ENCODE peak calls at places on chromosomes 12 and 14, in five cellular contexts. V, U, M, S and N are unnamed samples.

GRCh38 chr14:21833836-21834235 is 160.2 kb upstream of the OR4E1 start:
- DNase-seq in V (no peak), U (no peak), M (no peak), S (no peak), N (no peak)

GRCh38 chr14:76253111-76253510 is 101.4 kb downstream of the GPATCH2L start:
- DNase-seq in V (no peak), U (no peak), M (no peak), S (no peak), N (no peak)

GRCh38 chr12:110555509-110556406 is 27.4 kb downstream of the PPTC7 start:
- DNase-seq in V (no peak), U (no peak), M (no peak), S (no peak), N (no peak)

GRCh38 chr14:62162998-62163589 is 400.9 kb downstream of the SNAPC1 start:
- DNase-seq in V (no peak), U (peak), M (no peak), S (peak), N (no peak)

GRCh38 chr12:14185441-14186192 is 179.9 kb upstream of the ATF7IP start:
- DNase-seq in V (peak), U (peak), M (no peak), S (peak), N (peak)

GRCh38 chr14:81200041-81200440 is 20.7 kb downstream of the GTF2A1 start:
- DNase-seq in V (no peak), U (no peak), M (no peak), S (no peak), N (no peak)

GRCh38 chr12:4331842-4332241 is 10.8 kb downstream of the TIGAR start:
- DNase-seq in V (no peak), U (no peak), M (no peak), S (no peak), N (no peak)

GRCh38 chr12:112126000-112126431 is 656 bp downstream of the TRAFD1 start:
- DNase-seq in V (no peak), U (no peak), M (no peak), S (no peak), N (no peak)

GRCh38 chr12:57476162-57476992 is 3.3 kb downstream of the ARHGAP9 start:
- DNase-seq in V (no peak), U (no peak), M (no peak), S (peak), N (no peak)

GRCh38 chr12:121364657-121365265 is 12.6 kb upstream of the ANAPC5 start:
- DNase-seq in V (no peak), U (no peak), M (no peak), S (no peak), N (no peak)

GRCh38 chr12:117036547-117036946 is 62.7 kb downstream of the TESC start:
- DNase-seq in V (no peak), U (no peak), M (no peak), S (no peak), N (no peak)

GRCh38 chr14:78508023-78508422 is 337.9 kb downstream of the NRXN3 start:
- DNase-seq in V (no peak), U (no peak), M (no peak), S (no peak), N (no peak)

GRCh38 chr14:42140831-42141279 is 534.2 kb downstream of the LRFN5 start:
- DNase-seq in V (no peak), U (no peak), M (no peak), S (no peak), N (no peak)

GRCh38 chr14:93717222-93717967 is 70.9 kb downstream of the PRIMA1 start:
- DNase-seq in V (no peak), U (no peak), M (no peak), S (no peak), N (no peak)

GRCh38 chr14:93103392-93104080 is 12.2 kb downstream of the ITPK1 start:
- DNase-seq in V (peak), U (no peak), M (peak), S (peak), N (no peak)

GRCh38 chr14:55834390-55834789 is 254.4 kb downstream of the KTN1 start:
- DNase-seq in V (no peak), U (no peak), M (no peak), S (no peak), N (no peak)

GRCh38 chr14:36241183-36241582 is 64.7 kb upstream of the PTCSC3 start:
- DNase-seq in V (no peak), U (no peak), M (no peak), S (no peak), N (no peak)

GRCh38 chr12:121849211-121849610 is 9.4 kb downstream of the HPD start:
- DNase-seq in V (no peak), U (no peak), M (no peak), S (no peak), N (no peak)

GRCh38 chr12:89450922-89451321 is 73.7 kb downstream of the GALNT4 start:
- DNase-seq in V (no peak), U (no peak), M (no peak), S (no peak), N (no peak)